ENCODE peak calls at places on chromosomes 3 and 15, in five cellular contexts. Y is CD8-positive, alpha-beta T cell; I is IMR-90; B is neural progenitor cell; C is K562. W is an unnamed sample. For H3K4me1, the result is how much of the 10 kb centered on the place peaks cover.

GRCh38 chr15:81098884-81099601 is 35.0 kb upstream of the CFAP161 start:
- DNase-seq in B (no peak), C (peak), I (peak), Y (no peak), W (no peak)

GRCh38 chr3:56522374-56522773 is 34.6 kb upstream of the CCDC66 start:
- DNase-seq in Y (no peak), I (no peak), B (peak), C (no peak), W (no peak)

GRCh38 chr3:111619833-111620232 is 24.7 kb upstream of the ZBED2 start:
- DNase-seq in B (no peak), I (peak), C (no peak), Y (no peak), W (peak)

GRCh38 chr15:80608688-80609087 is 86.4 kb upstream of the ABHD17C start:
- DNase-seq in Y (no peak), C (no peak), I (no peak), B (no peak), W (no peak)

GRCh38 chr3:124267406-124267805 is 275.5 kb upstream of the ROPN1 start:
- DNase-seq in I (no peak), C (no peak), Y (no peak), B (no peak), W (no peak)

GRCh38 chr3:41593760-41594159 is 368.1 kb downstream of the ULK4 start:
- DNase-seq in Y (no peak), I (no peak), B (no peak), C (no peak), W (no peak)

GRCh38 chr15:51234181-51234927 is 104.0 kb downstream of the CYP19A1 start:
- DNase-seq in Y (no peak), I (no peak), C (no peak), B (peak), W (no peak)

GRCh38 chr15:66588971-66589370 is 23.2 kb upstream of the LCTL start:
- DNase-seq in Y (no peak), B (no peak), C (peak), I (no peak), W (no peak)

GRCh38 chr15:40146037-40146436 is 14.8 kb upstream of the BUB1B start:
- DNase-seq in B (no peak), Y (no peak), C (no peak), I (peak), W (peak)

GRCh38 chr15:70048578-70048977 is 49.1 kb downstream of the TLE3 start:
- DNase-seq in I (no peak), Y (no peak), C (no peak), B (no peak), W (no peak)

GRCh38 chr15:68618339-68619302 is 39.8 kb downstream of the CORO2B start:
- DNase-seq in C (no peak), B (no peak), Y (no peak), I (peak), W (peak)

GRCh38 chr3:156742401-156742800 is 68.0 kb downstream of the TIPARP start:
- DNase-seq in C (no peak), Y (no peak), I (no peak), B (no peak), W (no peak)

GRCh38 chr3:158769519-158770253 is 32.2 kb upstream of the MFSD1 start:
- DNase-seq in B (no peak), C (no peak), I (no peak), Y (no peak), W (no peak)

GRCh38 chr3:31370093-31370666 is 162.5 kb upstream of the STT3B start:
- DNase-seq in B (no peak), C (no peak), Y (no peak), I (peak), W (no peak)

GRCh38 chr3:178352300-178353021 is 183.8 kb upstream of the KCNMB2 start:
- DNase-seq in Y (no peak), B (peak), C (no peak), I (peak), W (peak)

GRCh38 chr3:108298056-108298455 is 1.7 kb downstream of the HHLA2 start:
- DNase-seq in I (no peak), B (no peak), C (no peak), Y (no peak), W (no peak)

GRCh38 chr3:125280966-125281365 is 68.4 kb upstream of the SLC12A8 start:
- DNase-seq in Y (no peak), C (peak), I (peak), B (no peak), W (no peak)

GRCh38 chr3:187927565-187927964 is 182.3 kb upstream of the BCL6 start:
- DNase-seq in I (no peak), Y (no peak), C (no peak), B (no peak), W (no peak)

GRCh38 chr3:156793851-156794250 is 32.3 kb upstream of the LEKR1 start:
- DNase-seq in I (no peak), C (no peak), Y (no peak), B (no peak), W (no peak)

GRCh38 chr15:66919421-66919820 is 146.0 kb upstream of the SMAD3 start:
- DNase-seq in B (no peak), I (no peak), Y (no peak), C (no peak), W (no peak)

GRCh38 chr3:44198957-44199269 is 42.8 kb upstream of the TOPAZ1 start:
- DNase-seq in I (no peak), Y (no peak), C (no peak), B (no peak), W (no peak)

GRCh38 chr3:122263058-122263457 is 62.0 kb upstream of the CSTA start:
- DNase-seq in B (peak), Y (no peak), C (no peak), I (no peak), W (no peak)

GRCh38 chr15:70375586-70375985 is 277.9 kb upstream of the TLE3 start:
- DNase-seq in Y (no peak), C (no peak), I (no peak), B (no peak), W (no peak)

GRCh38 chr15:99522288-99522687 is 43.5 kb upstream of the MEF2A start:
- DNase-seq in Y (no peak), C (no peak), I (no peak), B (no peak), W (no peak)

GRCh38 chr3:134795776-134796312 is 784 bp downstream of the EPHB1 start:
- DNase-seq in B (peak), I (peak), Y (no peak), C (no peak), W (no peak)

GRCh38 chr3:141875893-141876380 is 506 bp upstream of the ATP1B3 start:
- DNase-seq in I (peak), C (peak), Y (peak), B (peak), W (no peak)

GRCh38 chr3:112097378-112097777 is 11.2 kb downstream of the C3orf52 start:
- DNase-seq in C (peak), Y (no peak), I (peak), B (no peak), W (peak)

GRCh38 chr3:114216186-114216970 is 21.0 kb downstream of the ZNF80 start:
- DNase-seq in B (no peak), C (no peak), Y (no peak), I (peak), W (no peak)

GRCh38 chr15:41789237-41789636 is 15.0 kb downstream of the MAPKBP1 start:
- DNase-seq in Y (no peak), C (no peak), I (no peak), B (no peak), W (no peak)

GRCh38 chr3:134369231-134369741 is 5.0 kb downstream of the AMOTL2 start:
- DNase-seq in B (no peak), C (no peak), Y (no peak), I (peak), W (no peak)

GRCh38 chr3:99627062-99627826 is 11.2 kb upstream of the COL8A1 start:
- DNase-seq in I (peak), C (no peak), B (no peak), Y (no peak), W (peak)

GRCh38 chr15:54102704-54103103 is 124.5 kb downstream of the UNC13C start:
- DNase-seq in Y (no peak), C (no peak), I (no peak), B (no peak), W (no peak)

GRCh38 chr15:34810455-34811146 is 15.3 kb upstream of the ACTC1 start:
- DNase-seq in C (no peak), I (peak), Y (no peak), B (no peak), W (peak)

GRCh38 chr3:105957722-105958121 is 88.9 kb upstream of the CBLB start:
- DNase-seq in Y (no peak), B (no peak), C (no peak), I (peak), W (peak)

DNA sequence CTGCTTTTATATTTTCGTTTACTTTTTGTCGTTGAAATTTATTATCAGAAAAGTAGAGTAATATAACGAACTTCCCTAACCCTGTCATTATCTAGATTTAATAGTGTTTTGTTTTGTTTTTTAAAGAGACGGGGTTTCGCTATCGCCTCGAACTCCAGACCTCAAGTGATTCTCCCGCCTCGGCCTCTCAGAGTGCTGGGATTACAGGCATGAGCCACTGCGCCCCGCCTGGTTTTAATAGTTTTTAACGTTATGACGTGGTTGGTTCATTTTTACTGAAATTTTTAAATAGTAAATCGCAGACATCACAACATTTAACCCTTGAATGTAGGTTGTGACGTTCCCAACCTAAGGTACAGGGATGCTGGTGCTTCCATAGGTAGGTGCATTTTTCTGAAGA is 1.0 kb downstream of the NGRN start:
- DNase-seq in Y (peak), C (no peak), B (no peak), I (peak), W (peak)
- H3K4me1 ChIP-seq in Y (half or more), C (under half), B (under half), I (under half), W (half or more)

GRCh38 chr15:85540085-85540797 is 159.8 kb downstream of the AKAP13 start:
- DNase-seq in C (no peak), I (no peak), Y (no peak), B (no peak), W (no peak)

GRCh38 chr15:85543741-85544155 is 163.3 kb downstream of the AKAP13 start:
- DNase-seq in I (no peak), B (no peak), C (no peak), Y (peak), W (no peak)

GRCh38 chr15:85542895-85543331 is 162.5 kb downstream of the AKAP13 start:
- DNase-seq in I (peak), C (no peak), Y (no peak), B (no peak), W (peak)

GRCh38 chr15:85542488-85542887 is 162.1 kb downstream of the AKAP13 start:
- DNase-seq in C (no peak), B (no peak), I (no peak), Y (no peak), W (no peak)

GRCh38 chr15:85541744-85542143 is 161.3 kb downstream of the AKAP13 start:
- DNase-seq in Y (no peak), C (no peak), B (no peak), I (peak), W (peak)
- H3K4me1 ChIP-seq in Y (under half), C (under half), B (under half), I (under half), W (under half)

GRCh38 chr3:144662729-144663128 is 691.1 kb downstream of the DIPK2A start:
- DNase-seq in B (no peak), C (no peak), I (no peak), Y (no peak), W (no peak)
- H3K4me1 ChIP-seq in B (under half), C (under half), I (under half), Y (under half), W (under half)

GRCh38 chr15:38695249-38696119 is 130.9 kb upstream of the RASGRP1 start:
- DNase-seq in Y (no peak), C (no peak), B (no peak), I (no peak), W (no peak)
- H3K4me1 ChIP-seq in Y (half or more), C (under half), B (under half), I (under half), W (under half)

W was measured in PC-3.